ENCODE peak calls at places on chromosomes 5 and 9, in nine cellular contexts. I is PC-3, D is epithelial cell of esophagus, O is Panc1, T is lower lobe of right lung, M is AG10803, V is IMR-90, F is astrocyte of the spinal cord, Y is tibial artery. Q is an unnamed sample.

GRCh38 chr9:37262410-37262809 is 142.0 kb downstream of the ZCCHC7 start:
- DNase-seq in I (peak), D (peak), O (no peak), T (no peak), M (peak), V (peak), F (peak), Y (no peak), Q (peak)

GRCh38 chr9:133971121-133971951 is 20.8 kb downstream of the VAV2 start:
- DNase-seq in I (no peak), D (no peak), O (no peak), T (peak), M (no peak), V (no peak), F (no peak), Y (no peak), Q (no peak)

GRCh38 chr9:129027685-129028191 is 393 bp downstream of the SH3GLB2 start:
- DNase-seq in I (peak), D (no peak), O (no peak), T (peak), M (peak), V (no peak), F (no peak), Y (peak), Q (peak)

GRCh38 chr5:36457511-36458260 is 148.7 kb upstream of the SLC1A3 start:
- DNase-seq in I (peak), D (no peak), O (no peak), T (no peak), M (peak), V (no peak), F (peak), Y (no peak), Q (no peak)

GRCh38 chr9:98810106-98810840 is 2.8 kb downstream of the GALNT12 start:
- DNase-seq in I (peak), D (peak), O (no peak), T (no peak), M (no peak), V (no peak), F (no peak), Y (no peak), Q (no peak)

GRCh38 chr9:132647355-132647754 is 22.4 kb downstream of the DDX31 start:
- DNase-seq in I (peak), D (peak), O (no peak), T (no peak), M (peak), V (peak), F (peak), Y (no peak), Q (no peak)

GRCh38 chr9:93304574-93305496 is 120.9 kb downstream of the WNK2 start:
- DNase-seq in I (peak), D (peak), O (peak), T (peak), M (peak), V (peak), F (peak), Y (peak), Q (peak)

GRCh38 chr5:78544531-78545200 is 103.9 kb downstream of the LHFPL2 start:
- DNase-seq in I (no peak), D (no peak), O (no peak), T (no peak), M (peak), V (peak), F (peak), Y (no peak), Q (peak)

GRCh38 chr5:141051526-141051876 is 327 bp downstream of the PCDHB1 start:
- DNase-seq in I (peak), D (no peak), O (no peak), T (no peak), M (no peak), V (no peak), F (no peak), Y (no peak), Q (no peak)

GRCh38 chr5:27015758-27016157 is 22.6 kb downstream of the CDH9 start:
- DNase-seq in I (peak), D (peak), O (no peak), T (no peak), M (no peak), V (no peak), F (no peak), Y (no peak), Q (no peak)

GRCh38 chr5:17094830-17095229 is 122.6 kb upstream of the BASP1 start:
- DNase-seq in I (no peak), D (peak), O (no peak), T (no peak), M (no peak), V (peak), F (no peak), Y (no peak), Q (no peak)

GRCh38 chr5:53858700-53859456 is 298.4 kb downstream of the NDUFS4 start:
- DNase-seq in I (no peak), D (no peak), O (no peak), T (no peak), M (no peak), V (no peak), F (no peak), Y (no peak), Q (no peak)

GRCh38 chr5:132439521-132440206 is 50.9 kb downstream of the IRF1 start:
- DNase-seq in I (peak), D (peak), O (no peak), T (no peak), M (peak), V (peak), F (peak), Y (peak), Q (peak)

GRCh38 chr5:40071870-40072269 is 607.8 kb upstream of the PTGER4 start:
- DNase-seq in I (peak), D (peak), O (no peak), T (no peak), M (peak), V (peak), F (peak), Y (no peak), Q (no peak)

GRCh38 chr9:79694676-79695400 is 123.1 kb downstream of the TLE4 start:
- DNase-seq in I (no peak), D (peak), O (no peak), T (no peak), M (peak), V (peak), F (peak), Y (no peak), Q (peak)

GRCh38 chr5:74310967-74311930 is 329.3 kb downstream of the ENC1 start:
- DNase-seq in I (no peak), D (no peak), O (no peak), T (no peak), M (no peak), V (no peak), F (no peak), Y (no peak), Q (no peak)

GRCh38 chr9:92644278-92644677 is 25.7 kb downstream of the IPPK start:
- DNase-seq in I (no peak), D (no peak), O (no peak), T (no peak), M (no peak), V (no peak), F (no peak), Y (no peak), Q (no peak)

GRCh38 chr5:122142480-122142879 is 13.1 kb downstream of the ZNF474 start:
- DNase-seq in I (peak), D (peak), O (no peak), T (no peak), M (peak), V (peak), F (peak), Y (no peak), Q (no peak)

GRCh38 chr9:109963079-109963478 is 183.1 kb downstream of the PALM2AKAP2 start:
- DNase-seq in I (peak), D (no peak), O (no peak), T (no peak), M (no peak), V (no peak), F (no peak), Y (no peak), Q (peak)

GRCh38 chr9:108645520-108645919 is 210.3 kb downstream of the ACTL7B start:
- DNase-seq in I (no peak), D (peak), O (no peak), T (no peak), M (peak), V (no peak), F (no peak), Y (no peak), Q (no peak)

GRCh38 chr9:93864840-93865239 is 90.3 kb downstream of the BARX1 start:
- DNase-seq in I (no peak), D (no peak), O (no peak), T (no peak), M (no peak), V (no peak), F (no peak), Y (no peak), Q (no peak)

GRCh38 chr5:125349432-125349831 is 603.0 kb upstream of the ZNF608 start:
- DNase-seq in I (no peak), D (no peak), O (no peak), T (no peak), M (peak), V (peak), F (peak), Y (no peak), Q (no peak)

GRCh38 chr5:42842860-42843641 is 31.4 kb upstream of the SELENOP start:
- DNase-seq in I (no peak), D (no peak), O (no peak), T (no peak), M (peak), V (no peak), F (no peak), Y (no peak), Q (no peak)

GRCh38 chr5:171336486-171337206 is 27.6 kb downstream of the TLX3 start:
- DNase-seq in I (peak), D (peak), O (peak), T (no peak), M (peak), V (peak), F (peak), Y (peak), Q (peak)

GRCh38 chr9:16950051-16950450 is 79.6 kb upstream of the BNC2 start:
- DNase-seq in I (no peak), D (no peak), O (no peak), T (no peak), M (no peak), V (no peak), F (no peak), Y (no peak), Q (no peak)

GRCh38 chr5:137231535-137231934 is 267.6 kb downstream of the SPOCK1 start:
- DNase-seq in I (peak), D (peak), O (no peak), T (no peak), M (peak), V (peak), F (peak), Y (no peak), Q (no peak)

GRCh38 chr5:124054564-124054963 is 542.6 kb downstream of the CSNK1G3 start:
- DNase-seq in I (no peak), D (no peak), O (no peak), T (no peak), M (no peak), V (no peak), F (no peak), Y (no peak), Q (peak)

GRCh38 chr5:139361821-139362429 is 20.3 kb downstream of the PAIP2 start:
- DNase-seq in I (no peak), D (no peak), O (no peak), T (no peak), M (no peak), V (no peak), F (no peak), Y (no peak), Q (no peak)

GRCh38 chr5:34535433-34535832 is 120.7 kb upstream of the RAI14 start:
- DNase-seq in I (no peak), D (no peak), O (no peak), T (no peak), M (no peak), V (no peak), F (no peak), Y (no peak), Q (no peak)

GRCh38 chr9:93569775-93570174 is 6.6 kb upstream of the PHF2 start:
- DNase-seq in I (no peak), D (no peak), O (no peak), T (no peak), M (no peak), V (no peak), F (no peak), Y (peak), Q (no peak)

GRCh38 chr9:29332789-29333188 is 1759.5 kb upstream of the C9orf72 start:
- DNase-seq in I (peak), D (peak), O (no peak), T (no peak), M (no peak), V (no peak), F (peak), Y (no peak), Q (no peak)

GRCh38 chr5:131635755-131636479 is 888 bp upstream of the RAPGEF6 start:
- DNase-seq in I (no peak), D (peak), O (no peak), T (no peak), M (peak), V (no peak), F (no peak), Y (no peak), Q (peak)

GRCh38 chr5:5270958-5271605 is 131.0 kb downstream of the ADAMTS16 start:
- DNase-seq in I (peak), D (peak), O (peak), T (peak), M (peak), V (peak), F (peak), Y (peak), Q (no peak)
- TF ChIP-seq CTCF in I (peak), D (peak), O (no peak), T (no peak), M (peak), V (no peak), F (no peak), Y (no peak), Q (no peak)

GRCh38 chr9:94993141-94993820 is 266.8 kb downstream of the AOPEP start:
- DNase-seq in I (no peak), D (no peak), O (no peak), T (no peak), M (peak), V (no peak), F (no peak), Y (no peak), Q (no peak)
- H3K4me3 ChIP-seq in I (no peak), D (no peak), O (no peak), T (no peak), M (no peak), V (no peak), F (no peak), Y (no peak), Q (no peak)

GRCh38 chr5:109496112-109496511 is 86.3 kb upstream of the PJA2 start:
- DNase-seq in I (no peak), D (no peak), O (no peak), T (no peak), M (no peak), V (no peak), F (no peak), Y (no peak), Q (no peak)
- TF ChIP-seq CTCF in I (no peak), D (no peak), O (no peak), T (no peak), M (no peak), V (no peak), F (no peak), Y (no peak), Q (no peak)

DNA sequence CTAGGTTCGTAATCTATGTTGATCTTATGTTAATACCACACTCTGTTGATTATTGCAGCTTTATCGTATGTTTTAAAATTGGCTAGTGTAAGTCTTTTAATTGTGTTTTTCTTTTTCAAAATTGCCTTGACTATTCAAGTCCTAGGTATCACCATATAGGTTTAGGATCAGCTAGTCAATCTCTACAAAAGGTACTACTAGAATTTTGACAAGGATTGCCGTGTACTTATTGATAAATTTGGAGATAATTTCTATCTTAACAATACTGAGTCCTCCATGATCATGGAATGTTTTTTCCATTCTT is 117.9 kb upstream of the PRSS3 start:
- DNase-seq in I (no peak), D (no peak), O (no peak), T (no peak), M (no peak), V (no peak), F (no peak), Y (no peak), Q (no peak)
- H3K4me3 ChIP-seq in I (peak), D (no peak), O (peak), T (peak), M (peak), V (peak), F (peak), Y (peak), Q (no peak)

GRCh38 chr5:1511651-1512540 is 11.9 kb downstream of the LPCAT1 start:
- DNase-seq in I (peak), D (peak), O (no peak), T (no peak), M (peak), V (peak), F (peak), Y (peak), Q (peak)
- TF ChIP-seq CTCF in I (peak), D (peak), O (no peak), T (no peak), M (peak), V (peak), F (peak), Y (no peak), Q (peak)

GRCh38 chr5:181205402-181205734 is 372 bp upstream of the TRIM7 start:
- DNase-seq in I (no peak), D (no peak), O (no peak), T (no peak), M (no peak), V (no peak), F (no peak), Y (no peak), Q (no peak)

GRCh38 chr5:181203842-181204560 is 995 bp downstream of the TRIM7 start:
- DNase-seq in I (no peak), D (peak), O (no peak), T (peak), M (no peak), V (no peak), F (no peak), Y (no peak), Q (no peak)

GRCh38 chr5:181207214-181207959 is 2.4 kb upstream of the TRIM7 start:
- DNase-seq in I (peak), D (peak), O (peak), T (peak), M (peak), V (peak), F (peak), Y (peak), Q (peak)

GRCh38 chr5:181204561-181205401 is at the start of gene TRIM7:
- DNase-seq in I (peak), D (peak), O (no peak), T (peak), M (peak), V (peak), F (peak), Y (peak), Q (peak)

GRCh38 chr5:181205735-181206401 is 872 bp upstream of the TRIM7 start:
- DNase-seq in I (no peak), D (peak), O (no peak), T (no peak), M (no peak), V (peak), F (no peak), Y (no peak), Q (no peak)
- H3K4me3 ChIP-seq in I (peak), D (peak), O (peak), T (peak), M (peak), V (no peak), F (peak), Y (peak), Q (peak)

DNA sequence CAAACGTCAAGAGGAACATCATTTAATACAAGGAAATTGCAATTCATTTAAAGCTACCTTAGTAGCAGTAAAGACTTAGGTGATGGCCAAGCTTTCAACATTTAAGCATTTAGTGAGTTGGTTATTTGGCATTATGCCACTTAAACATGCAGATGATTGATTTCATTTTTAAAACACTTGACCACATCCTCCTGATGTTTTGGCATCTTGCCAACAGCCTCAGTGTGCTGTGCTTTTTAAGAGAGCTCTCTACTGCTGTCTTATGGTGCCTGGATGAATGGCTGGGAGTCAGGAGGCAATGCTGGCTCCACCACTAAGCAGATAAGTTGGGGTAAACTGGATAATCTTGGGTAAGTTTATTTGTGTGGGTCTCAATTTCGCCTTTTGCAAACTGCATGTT is 364.5 kb downstream of the MAN2A1 start:
- DNase-seq in I (peak), D (peak), O (no peak), T (no peak), M (peak), V (peak), F (peak), Y (no peak), Q (peak)
- TF ChIP-seq CTCF in I (peak), D (peak), O (no peak), T (no peak), M (peak), V (no peak), F (peak), Y (no peak), Q (peak)

GRCh38 chr5:104081232-104081631 is 518.6 kb upstream of the NUDT12 start:
- DNase-seq in I (no peak), D (no peak), O (no peak), T (no peak), M (no peak), V (no peak), F (no peak), Y (no peak), Q (no peak)
- H3K4me3 ChIP-seq in I (no peak), D (no peak), O (no peak), T (no peak), M (no peak), V (no peak), F (no peak), Y (no peak), Q (no peak)

GRCh38 chr9:981491-981898 is 5.0 kb downstream of the DMRT3 start:
- DNase-seq in I (no peak), D (no peak), O (no peak), T (no peak), M (no peak), V (no peak), F (no peak), Y (no peak), Q (no peak)
- TF ChIP-seq CTCF in I (no peak), D (no peak), O (no peak), T (no peak), M (no peak), V (no peak), F (no peak), Y (no peak), Q (no peak)

Q was measured in GM12865.